ENCODE peak calls at places on chromosomes 16 and 17, in five cellular contexts. One of them, this sample, is unnamed.

GRCh38 chr16:58418601-58419000 is 26.3 kb downstream of the GINS3 start:
- DNase-seq in NCI-H1092 treated with DMSO at 0.1 percent for 48 hours: no peak
- DNase-seq in stimulated activated CD4-positive, alpha-beta T cell treated with anti-CD3 and anti-CD28 coated beads, Interleukin-12 subunit alpha, Interleukin-12 subunit beta, amount 100 ng/mL, for 4 hours: no peak
- DNase-seq in glutamatergic neuron: no peak
- DNase-seq in hypothalamus: no peak
- DNase-seq in this sample: no peak

GRCh38 chr17:21285164-21286065 is 904 bp downstream of the MAP2K3 start:
- DNase-seq in NCI-H1092 treated with DMSO at 0.1 percent for 48 hours: no peak
- DNase-seq in stimulated activated CD4-positive, alpha-beta T cell treated with anti-CD3 and anti-CD28 coated beads, Interleukin-12 subunit alpha, Interleukin-12 subunit beta, amount 100 ng/mL, for 4 hours: no peak
- DNase-seq in glutamatergic neuron: no peak
- DNase-seq in hypothalamus: no peak
- DNase-seq in this sample: no peak

GRCh38 chr16:84768798-84769177 is 51.0 kb upstream of the CRISPLD2 start:
- DNase-seq in glutamatergic neuron: no peak
- DNase-seq in hypothalamus: no peak
- DNase-seq in NCI-H1092 treated with DMSO at 0.1 percent for 48 hours: no peak
- DNase-seq in stimulated activated CD4-positive, alpha-beta T cell treated with anti-CD3 and anti-CD28 coated beads, Interleukin-12 subunit alpha, Interleukin-12 subunit beta, amount 100 ng/mL, for 4 hours: no peak
- DNase-seq in this sample: no peak

GRCh38 chr17:49708515-49709161 is 874 bp upstream of the SLC35B1 start:
- DNase-seq in NCI-H1092 treated with DMSO at 0.1 percent for 48 hours: no peak
- DNase-seq in hypothalamus: no peak
- DNase-seq in glutamatergic neuron: no peak
- DNase-seq in stimulated activated CD4-positive, alpha-beta T cell treated with anti-CD3 and anti-CD28 coated beads, Interleukin-12 subunit alpha, Interleukin-12 subunit beta, amount 100 ng/mL, for 4 hours: no peak
- DNase-seq in this sample: no peak

GRCh38 chr17:17446666-17447155 is 30.1 kb upstream of the MED9 start:
- DNase-seq in stimulated activated CD4-positive, alpha-beta T cell treated with anti-CD3 and anti-CD28 coated beads, Interleukin-12 subunit alpha, Interleukin-12 subunit beta, amount 100 ng/mL, for 4 hours: no peak
- DNase-seq in hypothalamus: no peak
- DNase-seq in NCI-H1092 treated with DMSO at 0.1 percent for 48 hours: no peak
- DNase-seq in glutamatergic neuron: no peak
- DNase-seq in this sample: no peak

GRCh38 chr17:61139219-61139618 is 260.4 kb upstream of the TBX2 start:
- DNase-seq in stimulated activated CD4-positive, alpha-beta T cell treated with anti-CD3 and anti-CD28 coated beads, Interleukin-12 subunit alpha, Interleukin-12 subunit beta, amount 100 ng/mL, for 4 hours: peak; percentile 10
- DNase-seq in glutamatergic neuron: no peak
- DNase-seq in NCI-H1092 treated with DMSO at 0.1 percent for 48 hours: no peak
- DNase-seq in hypothalamus: no peak
- DNase-seq in this sample: no peak

GRCh38 chr17:21814776-21815175 is 122.5 kb downstream of the KCNJ18 start:
- DNase-seq in glutamatergic neuron: no peak
- DNase-seq in NCI-H1092 treated with DMSO at 0.1 percent for 48 hours: no peak
- DNase-seq in hypothalamus: no peak
- DNase-seq in stimulated activated CD4-positive, alpha-beta T cell treated with anti-CD3 and anti-CD28 coated beads, Interleukin-12 subunit alpha, Interleukin-12 subunit beta, amount 100 ng/mL, for 4 hours: no peak
- DNase-seq in this sample: no peak

GRCh38 chr17:30701498-30701989 is 122.9 kb downstream of the CRLF3 start:
- DNase-seq in glutamatergic neuron: no peak
- DNase-seq in hypothalamus: no peak
- DNase-seq in NCI-H1092 treated with DMSO at 0.1 percent for 48 hours: no peak
- DNase-seq in stimulated activated CD4-positive, alpha-beta T cell treated with anti-CD3 and anti-CD28 coated beads, Interleukin-12 subunit alpha, Interleukin-12 subunit beta, amount 100 ng/mL, for 4 hours: no peak
- DNase-seq in this sample: no peak

GRCh38 chr17:66517336-66518009 is 215.1 kb downstream of the PRKCA start:
- DNase-seq in NCI-H1092 treated with DMSO at 0.1 percent for 48 hours: no peak
- DNase-seq in hypothalamus: no peak
- DNase-seq in glutamatergic neuron: no peak
- DNase-seq in stimulated activated CD4-positive, alpha-beta T cell treated with anti-CD3 and anti-CD28 coated beads, Interleukin-12 subunit alpha, Interleukin-12 subunit beta, amount 100 ng/mL, for 4 hours: no peak
- DNase-seq in this sample: no peak

GRCh38 chr16:59905628-59906027 is 1171.5 kb upstream of the GOT2 start:
- DNase-seq in glutamatergic neuron: no peak
- DNase-seq in stimulated activated CD4-positive, alpha-beta T cell treated with anti-CD3 and anti-CD28 coated beads, Interleukin-12 subunit alpha, Interleukin-12 subunit beta, amount 100 ng/mL, for 4 hours: no peak
- DNase-seq in NCI-H1092 treated with DMSO at 0.1 percent for 48 hours: no peak
- DNase-seq in hypothalamus: no peak
- DNase-seq in this sample: no peak

GRCh38 chr16:70685938-70686375 is at the start of gene MTSS2:
- DNase-seq in hypothalamus: no peak
- DNase-seq in NCI-H1092 treated with DMSO at 0.1 percent for 48 hours: peak; percentile 74
- DNase-seq in stimulated activated CD4-positive, alpha-beta T cell treated with anti-CD3 and anti-CD28 coated beads, Interleukin-12 subunit alpha, Interleukin-12 subunit beta, amount 100 ng/mL, for 4 hours: peak; percentile 27
- DNase-seq in glutamatergic neuron: peak; percentile 84
- DNase-seq in this sample: peak; percentile 72

GRCh38 chr17:67503184-67503583 is 126.1 kb downstream of the PITPNC1 start:
- DNase-seq in hypothalamus: no peak
- DNase-seq in stimulated activated CD4-positive, alpha-beta T cell treated with anti-CD3 and anti-CD28 coated beads, Interleukin-12 subunit alpha, Interleukin-12 subunit beta, amount 100 ng/mL, for 4 hours: no peak
- DNase-seq in glutamatergic neuron: no peak
- DNase-seq in NCI-H1092 treated with DMSO at 0.1 percent for 48 hours: no peak
- DNase-seq in this sample: no peak

GRCh38 chr16:12484987-12485386 is 318.7 kb downstream of the CPPED1 start:
- DNase-seq in hypothalamus: no peak
- DNase-seq in stimulated activated CD4-positive, alpha-beta T cell treated with anti-CD3 and anti-CD28 coated beads, Interleukin-12 subunit alpha, Interleukin-12 subunit beta, amount 100 ng/mL, for 4 hours: no peak
- DNase-seq in NCI-H1092 treated with DMSO at 0.1 percent for 48 hours: no peak
- DNase-seq in glutamatergic neuron: no peak
- DNase-seq in this sample: no peak

GRCh38 chr17:74417178-74418045 is 14.5 kb upstream of the GPRC5C start:
- DNase-seq in glutamatergic neuron: peak; percentile 24
- DNase-seq in NCI-H1092 treated with DMSO at 0.1 percent for 48 hours: peak; percentile 11
- DNase-seq in stimulated activated CD4-positive, alpha-beta T cell treated with anti-CD3 and anti-CD28 coated beads, Interleukin-12 subunit alpha, Interleukin-12 subunit beta, amount 100 ng/mL, for 4 hours: no peak
- DNase-seq in hypothalamus: no peak
- DNase-seq in this sample: no peak

GRCh38 chr16:23508589-23509440 is 1.5 kb downstream of the GGA2 start:
- DNase-seq in hypothalamus: no peak
- DNase-seq in stimulated activated CD4-positive, alpha-beta T cell treated with anti-CD3 and anti-CD28 coated beads, Interleukin-12 subunit alpha, Interleukin-12 subunit beta, amount 100 ng/mL, for 4 hours: no peak
- DNase-seq in glutamatergic neuron: peak; percentile 28
- DNase-seq in NCI-H1092 treated with DMSO at 0.1 percent for 48 hours: peak; percentile 2
- DNase-seq in this sample: no peak

GRCh38 chr16:56625140-56625942 is at the start of gene MT1E:
- DNase-seq in hypothalamus: no peak
- DNase-seq in NCI-H1092 treated with DMSO at 0.1 percent for 48 hours: no peak
- DNase-seq in glutamatergic neuron: peak; percentile 60
- DNase-seq in stimulated activated CD4-positive, alpha-beta T cell treated with anti-CD3 and anti-CD28 coated beads, Interleukin-12 subunit alpha, Interleukin-12 subunit beta, amount 100 ng/mL, for 4 hours: peak; percentile 70
- DNase-seq in this sample: no peak

GRCh38 chr16:69367980-69368379 is 16.4 kb upstream of the TMED6 start:
- DNase-seq in NCI-H1092 treated with DMSO at 0.1 percent for 48 hours: no peak
- DNase-seq in hypothalamus: no peak
- DNase-seq in stimulated activated CD4-positive, alpha-beta T cell treated with anti-CD3 and anti-CD28 coated beads, Interleukin-12 subunit alpha, Interleukin-12 subunit beta, amount 100 ng/mL, for 4 hours: no peak
- DNase-seq in glutamatergic neuron: no peak
- DNase-seq in this sample: no peak

GRCh38 chr17:81199482-81199830 is 23.3 kb downstream of the CEP131 start:
- DNase-seq in glutamatergic neuron: no peak
- DNase-seq in NCI-H1092 treated with DMSO at 0.1 percent for 48 hours: no peak
- DNase-seq in stimulated activated CD4-positive, alpha-beta T cell treated with anti-CD3 and anti-CD28 coated beads, Interleukin-12 subunit alpha, Interleukin-12 subunit beta, amount 100 ng/mL, for 4 hours: no peak
- DNase-seq in hypothalamus: no peak
- DNase-seq in this sample: no peak

GRCh38 chr17:37813753-37814152 is 68.9 kb upstream of the HNF1B start:
- DNase-seq in hypothalamus: no peak
- DNase-seq in NCI-H1092 treated with DMSO at 0.1 percent for 48 hours: no peak
- DNase-seq in stimulated activated CD4-positive, alpha-beta T cell treated with anti-CD3 and anti-CD28 coated beads, Interleukin-12 subunit alpha, Interleukin-12 subunit beta, amount 100 ng/mL, for 4 hours: no peak
- DNase-seq in glutamatergic neuron: no peak
- DNase-seq in this sample: no peak

GRCh38 chr17:64773386-64773835 is 111.3 kb upstream of the SMURF2 start:
- DNase-seq in stimulated activated CD4-positive, alpha-beta T cell treated with anti-CD3 and anti-CD28 coated beads, Interleukin-12 subunit alpha, Interleukin-12 subunit beta, amount 100 ng/mL, for 4 hours: no peak
- DNase-seq in hypothalamus: no peak
- DNase-seq in NCI-H1092 treated with DMSO at 0.1 percent for 48 hours: no peak
- DNase-seq in glutamatergic neuron: no peak
- DNase-seq in this sample: no peak

GRCh38 chr17:49369089-49369488 is 7.0 kb upstream of the ZNF652 start:
- DNase-seq in hypothalamus: no peak
- DNase-seq in glutamatergic neuron: no peak
- DNase-seq in stimulated activated CD4-positive, alpha-beta T cell treated with anti-CD3 and anti-CD28 coated beads, Interleukin-12 subunit alpha, Interleukin-12 subunit beta, amount 100 ng/mL, for 4 hours: no peak
- DNase-seq in NCI-H1092 treated with DMSO at 0.1 percent for 48 hours: no peak
- DNase-seq in this sample: no peak

GRCh38 chr16:57061084-57061905 is 31.1 kb upstream of the CPNE2 start:
- DNase-seq in hypothalamus: no peak
- DNase-seq in glutamatergic neuron: peak; percentile 55
- DNase-seq in NCI-H1092 treated with DMSO at 0.1 percent for 48 hours: no peak
- DNase-seq in stimulated activated CD4-positive, alpha-beta T cell treated with anti-CD3 and anti-CD28 coated beads, Interleukin-12 subunit alpha, Interleukin-12 subunit beta, amount 100 ng/mL, for 4 hours: no peak
- DNase-seq in this sample: no peak

GRCh38 chr17:68489919-68490318 is 22.3 kb upstream of the PRKAR1A start:
- DNase-seq in stimulated activated CD4-positive, alpha-beta T cell treated with anti-CD3 and anti-CD28 coated beads, Interleukin-12 subunit alpha, Interleukin-12 subunit beta, amount 100 ng/mL, for 4 hours: no peak
- DNase-seq in hypothalamus: no peak
- DNase-seq in glutamatergic neuron: no peak
- DNase-seq in NCI-H1092 treated with DMSO at 0.1 percent for 48 hours: no peak
- DNase-seq in this sample: no peak

GRCh38 chr16:59192551-59193199 is 458.6 kb upstream of the GOT2 start:
- DNase-seq in NCI-H1092 treated with DMSO at 0.1 percent for 48 hours: no peak
- DNase-seq in stimulated activated CD4-positive, alpha-beta T cell treated with anti-CD3 and anti-CD28 coated beads, Interleukin-12 subunit alpha, Interleukin-12 subunit beta, amount 100 ng/mL, for 4 hours: no peak
- DNase-seq in glutamatergic neuron: peak; percentile 68
- DNase-seq in hypothalamus: no peak
- DNase-seq in this sample: no peak

GRCh38 chr17:73786286-73786743 is 142.1 kb upstream of the SDK2 start:
- DNase-seq in hypothalamus: no peak
- DNase-seq in glutamatergic neuron: peak; percentile 61
- DNase-seq in NCI-H1092 treated with DMSO at 0.1 percent for 48 hours: no peak
- DNase-seq in stimulated activated CD4-positive, alpha-beta T cell treated with anti-CD3 and anti-CD28 coated beads, Interleukin-12 subunit alpha, Interleukin-12 subunit beta, amount 100 ng/mL, for 4 hours: no peak
- DNase-seq in this sample: no peak

GRCh38 chr16:52634101-52634500 is 87.2 kb upstream of the TOX3 start:
- DNase-seq in hypothalamus: no peak
- DNase-seq in stimulated activated CD4-positive, alpha-beta T cell treated with anti-CD3 and anti-CD28 coated beads, Interleukin-12 subunit alpha, Interleukin-12 subunit beta, amount 100 ng/mL, for 4 hours: no peak
- DNase-seq in NCI-H1092 treated with DMSO at 0.1 percent for 48 hours: peak; percentile 21
- DNase-seq in glutamatergic neuron: no peak
- DNase-seq in this sample: no peak

GRCh38 chr17:14042411-14042810 is 26.9 kb upstream of the COX10 start:
- DNase-seq in stimulated activated CD4-positive, alpha-beta T cell treated with anti-CD3 and anti-CD28 coated beads, Interleukin-12 subunit alpha, Interleukin-12 subunit beta, amount 100 ng/mL, for 4 hours: no peak
- DNase-seq in glutamatergic neuron: no peak
- DNase-seq in hypothalamus: no peak
- DNase-seq in NCI-H1092 treated with DMSO at 0.1 percent for 48 hours: no peak
- DNase-seq in this sample: no peak

GRCh38 chr16:81654346-81654745 is 124.7 kb upstream of the PLCG2 start:
- DNase-seq in glutamatergic neuron: no peak
- DNase-seq in NCI-H1092 treated with DMSO at 0.1 percent for 48 hours: no peak
- DNase-seq in stimulated activated CD4-positive, alpha-beta T cell treated with anti-CD3 and anti-CD28 coated beads, Interleukin-12 subunit alpha, Interleukin-12 subunit beta, amount 100 ng/mL, for 4 hours: no peak
- DNase-seq in hypothalamus: no peak
- DNase-seq in this sample: no peak

GRCh38 chr16:66422366-66422765 is 4.7 kb upstream of the BEAN1 start:
- DNase-seq in stimulated activated CD4-positive, alpha-beta T cell treated with anti-CD3 and anti-CD28 coated beads, Interleukin-12 subunit alpha, Interleukin-12 subunit beta, amount 100 ng/mL, for 4 hours: no peak
- DNase-seq in glutamatergic neuron: no peak
- DNase-seq in hypothalamus: no peak
- DNase-seq in NCI-H1092 treated with DMSO at 0.1 percent for 48 hours: no peak
- DNase-seq in this sample: no peak

GRCh38 chr16:4936181-4936990 is 562 bp downstream of the PPL start:
- DNase-seq in stimulated activated CD4-positive, alpha-beta T cell treated with anti-CD3 and anti-CD28 coated beads, Interleukin-12 subunit alpha, Interleukin-12 subunit beta, amount 100 ng/mL, for 4 hours: no peak
- DNase-seq in hypothalamus: no peak
- DNase-seq in NCI-H1092 treated with DMSO at 0.1 percent for 48 hours: no peak
- DNase-seq in glutamatergic neuron: peak; percentile 43
- DNase-seq in this sample: peak; percentile 69

GRCh38 chr17:50218771-50219315 is 17.4 kb upstream of the COL1A1 start:
- DNase-seq in glutamatergic neuron: no peak
- DNase-seq in NCI-H1092 treated with DMSO at 0.1 percent for 48 hours: no peak
- DNase-seq in hypothalamus: no peak
- DNase-seq in stimulated activated CD4-positive, alpha-beta T cell treated with anti-CD3 and anti-CD28 coated beads, Interleukin-12 subunit alpha, Interleukin-12 subunit beta, amount 100 ng/mL, for 4 hours: no peak
- DNase-seq in this sample: no peak

GRCh38 chr16:89742948-89743347 is 21.6 kb downstream of the ZNF276 start:
- DNase-seq in NCI-H1092 treated with DMSO at 0.1 percent for 48 hours: no peak
- DNase-seq in stimulated activated CD4-positive, alpha-beta T cell treated with anti-CD3 and anti-CD28 coated beads, Interleukin-12 subunit alpha, Interleukin-12 subunit beta, amount 100 ng/mL, for 4 hours: no peak
- DNase-seq in glutamatergic neuron: no peak
- DNase-seq in hypothalamus: no peak
- DNase-seq in this sample: no peak

GRCh38 chr16:16021988-16022682 is 72.7 kb downstream of the ABCC1 start:
- DNase-seq in hypothalamus: peak; percentile 3
- DNase-seq in glutamatergic neuron: peak; percentile 58
- DNase-seq in NCI-H1092 treated with DMSO at 0.1 percent for 48 hours: no peak
- DNase-seq in stimulated activated CD4-positive, alpha-beta T cell treated with anti-CD3 and anti-CD28 coated beads, Interleukin-12 subunit alpha, Interleukin-12 subunit beta, amount 100 ng/mL, for 4 hours: no peak
- DNase-seq in this sample: peak; percentile 27

GRCh38 chr16:12449795-12450194 is 353.9 kb downstream of the CPPED1 start:
- DNase-seq in NCI-H1092 treated with DMSO at 0.1 percent for 48 hours: no peak
- DNase-seq in glutamatergic neuron: no peak
- DNase-seq in stimulated activated CD4-positive, alpha-beta T cell treated with anti-CD3 and anti-CD28 coated beads, Interleukin-12 subunit alpha, Interleukin-12 subunit beta, amount 100 ng/mL, for 4 hours: no peak
- DNase-seq in hypothalamus: no peak
- DNase-seq in this sample: no peak